ENCODE peak calls at places on chromosomes 4 and X, in six cellular contexts. Z is H9, F is neuronal stem cell, P is mesenchymal stem cell, E is H1, L is IMR-90. D is an unnamed sample.

GRCh38 chr4:13705521-13706035 is 78.1 kb upstream of the BOD1L1 start:
- DNase-seq in Z (peak), F (no peak), P (no peak), E (no peak), L (no peak), D (no peak)

GRCh38 chr4:139763205-139763604 is 97.6 kb downstream of the MGST2 start:
- DNase-seq in Z (no peak), F (no peak), P (peak), E (no peak), L (no peak), D (no peak)

GRCh38 chr4:78688385-78688784 is 87.8 kb upstream of the BMP2K start:
- DNase-seq in Z (no peak), F (no peak), P (no peak), E (no peak), L (no peak), D (no peak)

GRCh38 chr4:84232311-84233095 is 266.6 kb downstream of the NKX6-1 start:
- DNase-seq in Z (no peak), F (no peak), P (no peak), E (no peak), L (no peak), D (no peak)

GRCh38 chr4:10458190-10458589 is 964 bp upstream of the ZNF518B start:
- DNase-seq in Z (peak), F (no peak), P (no peak), E (no peak), L (no peak), D (no peak)

GRCh38 chrX:11667286-11667685 is 1.6 kb upstream of the ARHGAP6 start:
- DNase-seq in Z (no peak), F (no peak), P (no peak), E (no peak), L (no peak), D (no peak)

GRCh38 chr4:143336828-143337599 is at the start of gene GAB1:
- DNase-seq in Z (peak), F (peak), P (peak), E (no peak), L (peak), D (peak)

GRCh38 chrX:30343206-30343605 is 34.0 kb upstream of the NR0B1 start:
- DNase-seq in Z (peak), F (no peak), P (no peak), E (no peak), L (no peak), D (no peak)

GRCh38 chrX:133527415-133527814 is 112.1 kb upstream of the GPC4 start:
- DNase-seq in Z (no peak), F (no peak), P (no peak), E (peak), L (no peak), D (no peak)

GRCh38 chr4:16914208-16914607 is 15.8 kb upstream of the LDB2 start:
- DNase-seq in Z (peak), F (no peak), P (peak), E (no peak), L (peak), D (no peak)

GRCh38 chr4:16916719-16917337 is 18.4 kb upstream of the LDB2 start:
- DNase-seq in Z (peak), F (no peak), P (peak), E (peak), L (no peak), D (peak)

GRCh38 chr4:16912896-16913295 is 14.5 kb upstream of the LDB2 start:
- DNase-seq in Z (no peak), F (no peak), P (no peak), E (no peak), L (no peak), D (no peak)

DNA sequence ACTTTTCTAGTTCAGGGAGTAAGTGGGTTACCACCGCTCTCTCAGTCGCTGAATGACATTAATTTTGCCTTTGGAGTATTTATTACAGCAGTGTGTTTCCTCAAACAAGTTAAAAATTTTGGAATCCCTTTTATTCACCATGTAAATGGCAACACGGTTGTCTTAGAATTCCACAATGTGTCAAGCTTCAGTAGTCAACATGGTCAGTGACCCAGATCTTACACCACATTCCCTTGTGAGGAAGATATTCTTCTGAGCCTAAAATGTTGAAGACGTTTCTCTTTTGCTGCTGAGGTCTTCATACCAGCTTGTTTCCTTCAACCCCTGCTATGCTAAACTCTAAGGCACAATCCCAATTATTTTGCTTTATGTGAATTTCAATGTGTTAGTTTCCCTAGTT is 17.5 kb upstream of the LDB2 start:
- DNase-seq in Z (no peak), F (no peak), P (no peak), E (no peak), L (no peak), D (no peak)
- H2BK120ac ChIP-seq in Z (no peak), F (no peak), P (no peak), E (peak), L (no peak), D (no peak)

DNA sequence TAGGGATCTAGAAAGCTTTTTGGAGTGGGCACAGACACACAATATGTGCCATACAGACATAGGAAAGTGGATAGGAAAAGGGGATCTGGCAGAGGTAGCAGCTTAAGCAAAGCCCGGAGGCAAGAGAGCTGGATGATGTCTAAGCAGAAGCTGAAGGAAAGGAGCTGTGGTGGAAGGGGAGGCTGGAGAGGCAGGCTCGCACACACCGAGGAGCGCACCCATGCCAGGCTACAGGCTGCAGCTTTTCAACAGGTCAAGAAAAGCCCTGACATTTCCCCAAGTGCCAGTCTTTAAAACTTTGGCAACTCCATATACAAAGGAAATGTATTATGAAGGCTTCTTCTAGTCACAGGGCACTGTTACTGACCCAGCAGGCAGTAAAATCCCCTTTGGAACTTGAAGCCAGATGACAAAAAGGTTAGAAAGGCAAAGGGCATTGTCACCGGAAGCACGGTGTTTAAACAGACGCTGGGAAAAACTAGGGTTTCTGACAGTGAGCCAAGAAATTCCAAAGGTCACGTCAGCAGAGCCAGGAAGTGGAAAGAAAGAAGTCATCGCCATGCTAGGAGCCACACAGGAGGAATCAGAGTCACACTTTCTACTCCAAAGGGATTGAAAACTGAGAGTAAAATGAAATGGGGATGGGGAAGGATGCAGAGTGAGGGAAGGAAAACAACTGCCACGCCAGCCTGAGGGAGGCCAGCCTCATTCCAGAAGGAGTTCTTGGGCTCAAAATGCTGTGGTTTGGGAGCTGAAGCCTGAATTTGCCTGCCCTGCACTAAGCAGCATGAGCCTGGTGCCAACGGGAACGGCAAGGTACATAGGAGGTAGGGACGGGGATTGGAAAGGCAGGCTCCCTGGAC is 67.1 kb downstream of the SOWAHB start:
- DNase-seq in Z (no peak), F (peak), P (peak), E (no peak), L (peak), D (peak)
- H3K27ac ChIP-seq in Z (no peak), F (peak), P (peak), E (no peak), L (peak), D (peak)

GRCh38 chr4:94408549-94409374 is 43.0 kb upstream of the PDLIM5 start:
- DNase-seq in Z (no peak), F (no peak), P (peak), E (no peak), L (peak), D (peak)
- H3K14ac ChIP-seq in Z (no peak), F (no peak), P (no peak), E (no peak), L (no peak), D (no peak)

DNA sequence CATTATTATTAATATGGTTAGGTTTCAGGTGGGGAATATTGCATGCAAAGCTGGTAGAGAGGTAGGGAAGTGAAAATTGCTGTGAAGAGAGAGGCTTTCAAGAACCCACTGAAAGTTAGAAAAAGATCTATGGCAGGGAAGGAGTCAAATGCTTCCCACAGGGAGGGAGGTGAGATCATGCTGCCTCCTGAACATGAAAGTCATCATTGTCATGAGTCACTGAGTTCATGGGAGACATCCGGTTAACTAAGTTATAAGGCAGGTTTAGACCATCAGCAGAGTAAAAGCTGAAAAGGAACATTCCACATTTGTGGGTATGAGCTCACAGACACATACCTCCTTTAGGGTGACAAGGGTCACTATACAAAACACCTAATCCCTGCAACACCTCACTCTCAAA is 16.2 kb downstream of the GATB start:
- DNase-seq in Z (no peak), F (no peak), P (peak), E (no peak), L (peak), D (peak)
- H2BK120ac ChIP-seq in Z (no peak), F (no peak), P (no peak), E (no peak), L (peak), D (peak)

GRCh38 chr4:82745173-82745842 is 53.3 kb downstream of the SCD5 start:
- DNase-seq in Z (no peak), F (peak), P (peak), E (no peak), L (peak), D (peak)
- H3K27ac ChIP-seq in Z (no peak), F (no peak), P (peak), E (no peak), L (no peak), D (no peak)

GRCh38 chr4:788636-789297 is 37.2 kb downstream of the CPLX1 start:
- DNase-seq in Z (no peak), F (no peak), P (no peak), E (no peak), L (no peak), D (no peak)
- H3K14ac ChIP-seq in Z (no peak), F (no peak), P (no peak), E (no peak), L (no peak), D (no peak)